ENCODE peak calls at places on chromosomes 12 and 14, in ten cellular contexts. N is HFFc6; M is CD4-positive, alpha-beta T cell; E is upper lobe of left lung; O is body of pancreas; Q is MM.1S; L is AG09319; R is omental fat pad; S is fibroblast of the aortic adventitia; T is heart right ventricle. U is an unnamed sample.
A peak's percentile ranks its signal among the peaks of the same experiment; 100 is the strongest.

GRCh38 chr12:79935624-79936040 is 735 bp upstream of the PPP1R12A start:
- DNase-seq in N (peak; percentile 16), M (no peak), E (no peak), O (no peak), Q (no peak), L (peak; percentile 12), R (no peak), S (no peak), T (no peak), U (no peak)

GRCh38 chr14:42138406-42138805 is 531.7 kb downstream of the LRFN5 start:
- DNase-seq in N (no peak), M (no peak), E (no peak), O (no peak), Q (no peak), L (no peak), R (no peak), S (no peak), T (no peak), U (no peak)

GRCh38 chr12:2264622-2265306 is 212.0 kb downstream of the CACNA1C start:
- DNase-seq in N (peak; percentile 97), M (no peak), E (no peak), O (peak; percentile 51), Q (no peak), L (peak; percentile 89), R (no peak), S (peak; percentile 99), T (no peak), U (no peak)

GRCh38 chr12:22617630-22618029 is 7.3 kb upstream of the ETNK1 start:
- DNase-seq in N (no peak), M (no peak), E (no peak), O (no peak), Q (no peak), L (no peak), R (no peak), S (no peak), T (no peak), U (no peak)

GRCh38 chr12:100733817-100734593 is 60.6 kb upstream of the ANO4 start:
- DNase-seq in N (peak; percentile 41), M (no peak), E (no peak), O (no peak), Q (no peak), L (no peak), R (no peak), S (peak; percentile 63), T (no peak), U (no peak)

GRCh38 chr12:11812558-11813421 is 163.3 kb downstream of the ETV6 start:
- DNase-seq in N (no peak), M (peak; percentile 18), E (peak; percentile 43), O (no peak), Q (peak; percentile 83), L (no peak), R (no peak), S (peak; percentile 21), T (peak; percentile 53), U (peak; percentile 32)

GRCh38 chr14:72786377-72787350 is 107.2 kb downstream of the DPF3 start:
- DNase-seq in N (no peak), M (no peak), E (no peak), O (no peak), Q (no peak), L (no peak), R (no peak), S (no peak), T (no peak), U (no peak)

GRCh38 chr14:65461730-65462129 is 49.2 kb downstream of the FUT8 start:
- DNase-seq in N (no peak), M (no peak), E (no peak), O (no peak), Q (no peak), L (no peak), R (no peak), S (peak; percentile 35), T (no peak), U (no peak)

GRCh38 chr12:16515666-16516065 is 90.3 kb downstream of the LMO3 start:
- DNase-seq in N (peak; percentile 55), M (no peak), E (no peak), O (no peak), Q (no peak), L (no peak), R (no peak), S (peak; percentile 41), T (no peak), U (no peak)

GRCh38 chr12:115697341-115697740 is 580.2 kb downstream of the MED13L start:
- DNase-seq in N (no peak), M (no peak), E (no peak), O (no peak), Q (no peak), L (no peak), R (no peak), S (no peak), T (no peak), U (no peak)

GRCh38 chr14:71985538-71986234 is 53.5 kb downstream of the RGS6 start:
- DNase-seq in N (no peak), M (no peak), E (no peak), O (no peak), Q (no peak), L (no peak), R (no peak), S (no peak), T (peak; percentile 37), U (no peak)

GRCh38 chr12:115767921-115768320 is 509.6 kb downstream of the MED13L start:
- DNase-seq in N (no peak), M (no peak), E (no peak), O (no peak), Q (no peak), L (no peak), R (no peak), S (no peak), T (no peak), U (no peak)

GRCh38 chr14:56808314-56809201 is 1.7 kb downstream of the OTX2 start:
- DNase-seq in N (no peak), M (no peak), E (peak; percentile 83), O (no peak), Q (no peak), L (no peak), R (no peak), S (no peak), T (no peak), U (no peak)

GRCh38 chr14:38204717-38205115 is 3.0 kb upstream of the SSTR1 start:
- DNase-seq in N (no peak), M (no peak), E (no peak), O (no peak), Q (no peak), L (no peak), R (no peak), S (no peak), T (no peak), U (no peak)
- TF ChIP-seq CTCF in N (no peak), M (no peak), E (no peak), O (no peak), Q (no peak), L (no peak), R (no peak), S (no peak), T (no peak), U (no peak)

GRCh38 chr14:52950410-52950897 is 396 bp downstream of the FERMT2 start:
- DNase-seq in N (peak; percentile 27), M (no peak), E (peak; percentile 92), O (peak; percentile 50), Q (no peak), L (no peak), R (peak; percentile 33), S (no peak), T (peak; percentile 62), U (peak; percentile 25)
- TF ChIP-seq CTCF in N (peak; percentile 45), M (no peak), E (peak; percentile 47), O (no peak), Q (no peak), L (no peak), R (no peak), S (no peak), T (no peak), U (no peak)

DNA sequence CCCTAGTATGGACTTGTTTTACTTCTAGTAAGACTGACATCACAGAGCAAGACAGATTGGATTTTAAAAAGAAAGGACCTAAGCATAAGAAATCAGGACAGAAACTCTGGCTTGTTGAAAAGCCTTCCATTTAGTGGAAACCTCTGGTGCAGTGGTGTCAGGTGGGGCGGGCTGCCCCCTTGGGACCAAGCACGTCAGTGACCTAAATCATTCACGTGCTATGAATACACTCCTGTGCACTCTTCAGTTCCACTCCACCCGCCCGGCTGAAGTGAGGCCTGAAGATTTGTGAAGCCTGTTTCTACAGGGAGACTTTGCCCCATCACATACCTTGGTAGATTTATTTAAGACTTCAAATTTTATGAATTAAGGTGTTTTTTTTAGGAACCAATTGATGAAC is 58.2 kb upstream of the STRN3 start:
- DNase-seq in N (no peak), M (no peak), E (no peak), O (no peak), Q (no peak), L (no peak), R (no peak), S (no peak), T (no peak), U (peak; percentile 33)
- TF ChIP-seq CTCF in N (no peak), M (no peak), E (no peak), O (no peak), Q (no peak), L (no peak), R (no peak), S (no peak), T (no peak), U (no peak)

DNA sequence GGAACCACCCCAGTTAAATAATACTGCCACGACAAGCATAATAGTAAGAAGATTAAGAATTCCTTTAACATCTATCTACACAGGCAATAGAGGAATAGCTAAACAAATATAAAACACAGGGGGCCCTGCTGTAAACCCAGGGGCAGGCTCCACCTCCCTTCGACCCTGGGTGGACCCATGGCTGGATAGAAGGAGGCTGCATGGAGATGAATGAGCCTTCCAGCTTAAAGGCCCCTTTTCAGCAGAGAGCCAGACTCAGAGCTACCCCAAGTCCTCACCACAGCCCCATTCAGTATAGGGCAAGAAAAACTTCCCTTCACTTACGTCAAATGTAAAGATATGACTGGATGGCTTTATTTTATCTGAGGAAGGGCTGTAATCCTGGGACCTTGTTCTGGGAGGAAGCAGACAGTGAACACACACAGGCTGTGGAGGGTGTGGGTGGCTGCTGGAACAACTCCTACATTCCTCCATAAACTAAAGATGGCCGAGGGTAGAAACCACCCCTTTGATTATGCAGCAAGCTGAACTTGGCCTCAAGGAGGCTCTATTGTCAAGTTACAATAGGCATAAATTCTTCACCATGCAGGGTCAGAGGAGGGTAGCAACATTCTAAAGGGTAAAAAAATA is 30.5 kb downstream of the NUAK1 start:
- DNase-seq in N (no peak), M (no peak), E (no peak), O (no peak), Q (no peak), L (no peak), R (no peak), S (peak; percentile 75), T (peak; percentile 51), U (no peak)
- TF ChIP-seq CTCF in N (peak; percentile 33), M (no peak), E (no peak), O (no peak), Q (no peak), L (peak; percentile 13), R (no peak), S (peak; percentile 39), T (no peak), U (no peak)

U was measured in activated B cell treated with CpG ODN at 0.5 μM for 24 hours.